ENCODE peak calls at places on chromosomes 11 and 22, in five cellular contexts. One of them, this sample, is unnamed.

GRCh38 chr22:30636226-30637077 is 871 bp downstream of the SLC35E4 start:
- DNase-seq in NCI-H2081: no peak
- DNase-seq in MCF 10A: peak
- DNase-seq in T follicular helper cell: no peak
- DNase-seq in LoVo: peak
- DNase-seq in this sample: peak

GRCh38 chr11:72091292-72091691 is 10.6 kb downstream of the LRRC51 start:
- DNase-seq in T follicular helper cell: peak
- DNase-seq in NCI-H2081: peak
- DNase-seq in MCF 10A: peak
- DNase-seq in LoVo: peak
- DNase-seq in this sample: peak

GRCh38 chr22:19040581-19041402 is 81.4 kb downstream of the DGCR2 start:
- DNase-seq in T follicular helper cell: no peak
- DNase-seq in MCF 10A: no peak
- DNase-seq in LoVo: no peak
- DNase-seq in NCI-H2081: no peak
- DNase-seq in this sample: no peak

GRCh38 chr11:115324569-115325432 is 179.4 kb downstream of the CADM1 start:
- DNase-seq in NCI-H2081: peak
- DNase-seq in MCF 10A: peak
- DNase-seq in T follicular helper cell: no peak
- DNase-seq in LoVo: peak
- DNase-seq in this sample: no peak

GRCh38 chr11:121460941-121461514 is 8.3 kb upstream of the SORL1-AS1 start:
- DNase-seq in NCI-H2081: no peak
- DNase-seq in MCF 10A: peak
- DNase-seq in T follicular helper cell: no peak
- DNase-seq in LoVo: no peak
- DNase-seq in this sample: no peak

GRCh38 chr22:37212174-37212906 is at the start of gene SSTR3:
- DNase-seq in MCF 10A: no peak
- DNase-seq in T follicular helper cell: no peak
- DNase-seq in NCI-H2081: no peak
- DNase-seq in LoVo: no peak
- DNase-seq in this sample: no peak

GRCh38 chr11:64369440-64370135 is 10.6 kb downstream of the RPS6KA4 start:
- DNase-seq in MCF 10A: no peak
- DNase-seq in LoVo: no peak
- DNase-seq in NCI-H2081: no peak
- DNase-seq in T follicular helper cell: no peak
- DNase-seq in this sample: no peak

GRCh38 chr11:130118636-130119387 is 40.8 kb upstream of the ST14 start:
- DNase-seq in LoVo: no peak
- DNase-seq in NCI-H2081: no peak
- DNase-seq in T follicular helper cell: no peak
- DNase-seq in MCF 10A: no peak
- DNase-seq in this sample: no peak

GRCh38 chr11:22703040-22703439 is 36.6 kb downstream of the GAS2 start:
- DNase-seq in LoVo: peak
- DNase-seq in T follicular helper cell: no peak
- DNase-seq in NCI-H2081: peak
- DNase-seq in MCF 10A: peak
- DNase-seq in this sample: no peak

GRCh38 chr11:40240284-40240683 is 1219.2 kb downstream of the LRRC4C start:
- DNase-seq in MCF 10A: no peak
- DNase-seq in NCI-H2081: no peak
- DNase-seq in T follicular helper cell: no peak
- DNase-seq in LoVo: no peak
- DNase-seq in this sample: no peak

GRCh38 chr22:27175444-27175843 is 518.1 kb downstream of the MIAT start:
- DNase-seq in MCF 10A: no peak
- DNase-seq in NCI-H2081: no peak
- DNase-seq in T follicular helper cell: no peak
- DNase-seq in LoVo: no peak
- DNase-seq in this sample: no peak

GRCh38 chr11:58772719-58773285 is 41.1 kb upstream of the GLYAT start:
- DNase-seq in T follicular helper cell: no peak
- DNase-seq in LoVo: no peak
- DNase-seq in MCF 10A: no peak
- DNase-seq in NCI-H2081: no peak
- DNase-seq in this sample: no peak

GRCh38 chr11:115488945-115489344 is 15.3 kb downstream of the CADM1 start:
- DNase-seq in MCF 10A: no peak
- DNase-seq in T follicular helper cell: no peak
- DNase-seq in LoVo: peak
- DNase-seq in NCI-H2081: no peak
- DNase-seq in this sample: no peak

GRCh38 chr22:40720538-40721256 is 41.4 kb downstream of the MCHR1 start:
- DNase-seq in NCI-H2081: no peak
- DNase-seq in LoVo: no peak
- DNase-seq in MCF 10A: no peak
- DNase-seq in T follicular helper cell: no peak
- DNase-seq in this sample: no peak

GRCh38 chr11:8267831-8268529 is 4.3 kb upstream of the LMO1 start:
- DNase-seq in T follicular helper cell: no peak
- DNase-seq in NCI-H2081: no peak
- DNase-seq in MCF 10A: no peak
- DNase-seq in LoVo: no peak
- DNase-seq in this sample: peak

GRCh38 chr11:66478823-66479740 is 1.2 kb upstream of the DPP3 start:
- DNase-seq in LoVo: peak
- DNase-seq in MCF 10A: peak
- DNase-seq in NCI-H2081: peak
- DNase-seq in T follicular helper cell: no peak
- DNase-seq in this sample: peak

GRCh38 chr11:12285106-12285505 is 92.3 kb upstream of the PARVA start:
- DNase-seq in LoVo: no peak
- DNase-seq in T follicular helper cell: no peak
- DNase-seq in NCI-H2081: no peak
- DNase-seq in MCF 10A: peak
- DNase-seq in this sample: no peak

GRCh38 chr11:1928891-1929541 is 9.5 kb downstream of the TNNT3 start:
- DNase-seq in MCF 10A: no peak
- DNase-seq in NCI-H2081: no peak
- DNase-seq in LoVo: no peak
- DNase-seq in T follicular helper cell: no peak
- DNase-seq in this sample: no peak

GRCh38 chr11:128297111-128297651 is 290.2 kb downstream of the ETS1 start:
- DNase-seq in MCF 10A: no peak
- DNase-seq in NCI-H2081: peak
- DNase-seq in LoVo: no peak
- DNase-seq in T follicular helper cell: no peak
- DNase-seq in this sample: no peak

GRCh38 chr11:15258433-15259350 is 144.0 kb downstream of the INSC start:
- DNase-seq in LoVo: peak
- DNase-seq in NCI-H2081: no peak
- DNase-seq in MCF 10A: peak
- DNase-seq in T follicular helper cell: no peak
- DNase-seq in this sample: no peak

GRCh38 chr22:44403166-44403565 is 90.4 kb upstream of the SHISAL1 start:
- DNase-seq in NCI-H2081: no peak
- DNase-seq in LoVo: no peak
- DNase-seq in MCF 10A: no peak
- DNase-seq in T follicular helper cell: no peak
- DNase-seq in this sample: no peak

This sample was measured in T-cell.